ENCODE peak calls at places on chromosomes 6 and 20, in six cellular contexts. P is brain pericyte; X is endothelial cell; U is activated CD4-positive, alpha-beta T cell treated with anti-CD3 and anti-CD28 coated beads, Interleukin-2, amount 50 U/mL, for 1 hour; S is endothelial cell of umbilical vein; B is T-helper 1 cell. D is an unnamed sample.

GRCh38 chr6:156988276-156989158 is 211.3 kb downstream of the ARID1B start:
- DNase-seq in P (no peak), X (no peak), U (no peak), S (no peak), B (no peak), D (peak)

GRCh38 chr6:1821188-1822183 is 211.8 kb downstream of the FOXC1 start:
- DNase-seq in P (no peak), X (peak), U (no peak), S (peak), B (no peak), D (no peak)

GRCh38 chr6:109531446-109531845 is 48.4 kb upstream of the ZBTB24 start:
- DNase-seq in P (no peak), X (no peak), U (no peak), S (no peak), B (no peak), D (no peak)

GRCh38 chr20:60232380-60232779 is 274.2 kb downstream of the CDH26 start:
- DNase-seq in P (no peak), X (no peak), U (no peak), S (no peak), B (no peak), D (no peak)

GRCh38 chr20:38601216-38602184 is at the start of gene ARHGAP40:
- DNase-seq in P (no peak), X (peak), U (no peak), S (no peak), B (no peak), D (peak)

GRCh38 chr6:16380220-16380809 is 141.9 kb downstream of the GMPR start:
- DNase-seq in P (no peak), X (no peak), U (no peak), S (no peak), B (no peak), D (no peak)

GRCh38 chr20:63102720-63103375 is 96.1 kb upstream of the BHLHE23 start:
- DNase-seq in P (no peak), X (no peak), U (peak), S (no peak), B (peak), D (no peak)

GRCh38 chr20:61543931-61544745 is 292.1 kb downstream of the CDH4 start:
- DNase-seq in P (no peak), X (no peak), U (no peak), S (no peak), B (no peak), D (no peak)

GRCh38 chr6:170172406-170172805 is 118.5 kb downstream of the DLL1 start:
- DNase-seq in P (no peak), X (no peak), U (no peak), S (no peak), B (no peak), D (no peak)

GRCh38 chr6:148427333-148427732 is 84.7 kb downstream of the SASH1 start:
- DNase-seq in P (no peak), X (no peak), U (no peak), S (no peak), B (no peak), D (no peak)

GRCh38 chr6:119148102-119148824 is 69.8 kb upstream of the FAM184A start:
- DNase-seq in P (peak), X (peak), U (no peak), S (peak), B (no peak), D (peak)

GRCh38 chr20:22533823-22534751 is 50.3 kb downstream of the FOXA2 start:
- DNase-seq in P (no peak), X (no peak), U (no peak), S (no peak), B (no peak), D (no peak)

GRCh38 chr6:1145756-1146218 is 166.1 kb upstream of the FOXQ1 start:
- DNase-seq in P (no peak), X (no peak), U (no peak), S (no peak), B (no peak), D (no peak)

GRCh38 chr6:4355241-4355640 is 219.9 kb upstream of the ECI2 start:
- DNase-seq in P (no peak), X (no peak), U (no peak), S (peak), B (no peak), D (peak)

GRCh38 chr20:44457016-44457415 is 18.7 kb upstream of the TTPAL start:
- DNase-seq in P (no peak), X (no peak), U (no peak), S (no peak), B (no peak), D (peak)

GRCh38 chr6:85944736-85945135 is 302.1 kb upstream of the SYNCRIP start:
- DNase-seq in P (no peak), X (no peak), U (no peak), S (no peak), B (no peak), D (no peak)

GRCh38 chr6:102085257-102085656 is 691.7 kb downstream of the GRIK2 start:
- DNase-seq in P (no peak), X (no peak), U (no peak), S (no peak), B (no peak), D (no peak)

D was measured in K562.